ENCODE peak calls at places on chromosomes 16 and 17, in six cellular contexts. One of them, this sample, is unnamed.

GRCh38 chr17:50817142-50817751 is 18.1 kb upstream of the WFIKKN2 start:
- DNase-seq in type B pancreatic cell: no peak
- DNase-seq in mucosa of descending colon: no peak
- DNase-seq in anterior cingulate cortex: no peak
- DNase-seq in fibroblast of pulmonary artery: peak
- DNase-seq in neural progenitor cell: peak
- DNase-seq in this sample: peak

GRCh38 chr16:15907863-15908478 is 19.6 kb upstream of the CEP20 start:
- DNase-seq in mucosa of descending colon: no peak
- DNase-seq in neural progenitor cell: peak
- DNase-seq in fibroblast of pulmonary artery: peak
- DNase-seq in type B pancreatic cell: no peak
- DNase-seq in anterior cingulate cortex: no peak
- DNase-seq in this sample: no peak

GRCh38 chr16:10519929-10520868 is 60.2 kb downstream of the EMP2 start:
- DNase-seq in neural progenitor cell: no peak
- DNase-seq in type B pancreatic cell: no peak
- DNase-seq in anterior cingulate cortex: no peak
- DNase-seq in mucosa of descending colon: no peak
- DNase-seq in fibroblast of pulmonary artery: no peak
- DNase-seq in this sample: no peak

GRCh38 chr17:49633250-49633649 is 44.6 kb downstream of the SPOP start:
- DNase-seq in mucosa of descending colon: no peak
- DNase-seq in neural progenitor cell: no peak
- DNase-seq in type B pancreatic cell: no peak
- DNase-seq in anterior cingulate cortex: no peak
- DNase-seq in fibroblast of pulmonary artery: no peak
- DNase-seq in this sample: no peak

GRCh38 chr17:66426397-66427033 is 124.1 kb downstream of the PRKCA start:
- DNase-seq in type B pancreatic cell: no peak
- DNase-seq in fibroblast of pulmonary artery: peak
- DNase-seq in mucosa of descending colon: no peak
- DNase-seq in neural progenitor cell: no peak
- DNase-seq in anterior cingulate cortex: no peak
- DNase-seq in this sample: no peak

GRCh38 chr17:80730739-80731138 is 186.1 kb downstream of the RPTOR start:
- DNase-seq in neural progenitor cell: no peak
- DNase-seq in type B pancreatic cell: no peak
- DNase-seq in fibroblast of pulmonary artery: no peak
- DNase-seq in anterior cingulate cortex: no peak
- DNase-seq in mucosa of descending colon: no peak
- DNase-seq in this sample: no peak

GRCh38 chr16:27366687-27367462 is 35.1 kb upstream of the IL21R start:
- DNase-seq in anterior cingulate cortex: no peak
- DNase-seq in fibroblast of pulmonary artery: peak
- DNase-seq in neural progenitor cell: no peak
- DNase-seq in type B pancreatic cell: no peak
- DNase-seq in mucosa of descending colon: no peak
- DNase-seq in this sample: peak

GRCh38 chr17:77948690-77949114 is 9.8 kb upstream of the TNRC6C start:
- DNase-seq in anterior cingulate cortex: peak
- DNase-seq in type B pancreatic cell: no peak
- DNase-seq in fibroblast of pulmonary artery: peak
- DNase-seq in neural progenitor cell: peak
- DNase-seq in mucosa of descending colon: no peak
- DNase-seq in this sample: no peak

GRCh38 chr16:71412270-71413160 is 29.3 kb downstream of the TLE7 start:
- DNase-seq in fibroblast of pulmonary artery: peak
- DNase-seq in type B pancreatic cell: peak
- DNase-seq in neural progenitor cell: peak
- DNase-seq in anterior cingulate cortex: peak
- DNase-seq in mucosa of descending colon: no peak
- DNase-seq in this sample: peak

GRCh38 chr16:15682105-15682570 is 32.1 kb downstream of the NDE1 start:
- DNase-seq in anterior cingulate cortex: peak
- DNase-seq in neural progenitor cell: peak
- DNase-seq in type B pancreatic cell: no peak
- DNase-seq in fibroblast of pulmonary artery: peak
- DNase-seq in mucosa of descending colon: no peak
- DNase-seq in this sample: no peak

GRCh38 chr17:82582208-82582607 is 62.7 kb downstream of the FOXK2 start:
- DNase-seq in type B pancreatic cell: no peak
- DNase-seq in mucosa of descending colon: no peak
- DNase-seq in anterior cingulate cortex: no peak
- DNase-seq in fibroblast of pulmonary artery: no peak
- DNase-seq in neural progenitor cell: no peak
- DNase-seq in this sample: no peak

GRCh38 chr17:59327136-59327878 is 4.1 kb upstream of the YPEL2 start:
- DNase-seq in neural progenitor cell: no peak
- DNase-seq in anterior cingulate cortex: no peak
- DNase-seq in mucosa of descending colon: no peak
- DNase-seq in type B pancreatic cell: no peak
- DNase-seq in fibroblast of pulmonary artery: peak
- DNase-seq in this sample: no peak

GRCh38 chr16:65113441-65113840 is 8.4 kb downstream of the CDH11 start:
- DNase-seq in neural progenitor cell: no peak
- DNase-seq in fibroblast of pulmonary artery: no peak
- DNase-seq in mucosa of descending colon: no peak
- DNase-seq in anterior cingulate cortex: no peak
- DNase-seq in type B pancreatic cell: no peak
- DNase-seq in this sample: no peak

GRCh38 chr16:56641166-56641565 is 2.7 kb downstream of the MT1A start:
- DNase-seq in fibroblast of pulmonary artery: no peak
- DNase-seq in mucosa of descending colon: no peak
- DNase-seq in neural progenitor cell: no peak
- DNase-seq in type B pancreatic cell: no peak
- DNase-seq in anterior cingulate cortex: no peak
- DNase-seq in this sample: no peak

GRCh38 chr17:72334205-72334604 is 213.4 kb downstream of the SOX9 start:
- DNase-seq in mucosa of descending colon: no peak
- DNase-seq in type B pancreatic cell: no peak
- DNase-seq in anterior cingulate cortex: no peak
- DNase-seq in neural progenitor cell: no peak
- DNase-seq in fibroblast of pulmonary artery: peak
- DNase-seq in this sample: no peak

GRCh38 chr17:28746611-28747045 is 2.8 kb downstream of the TRAF4 start:
- DNase-seq in anterior cingulate cortex: peak
- DNase-seq in type B pancreatic cell: no peak
- DNase-seq in neural progenitor cell: peak
- DNase-seq in mucosa of descending colon: peak
- DNase-seq in fibroblast of pulmonary artery: no peak
- DNase-seq in this sample: peak

GRCh38 chr17:64741038-64741641 is 79.0 kb upstream of the SMURF2 start:
- DNase-seq in mucosa of descending colon: no peak
- DNase-seq in neural progenitor cell: no peak
- DNase-seq in fibroblast of pulmonary artery: peak
- DNase-seq in anterior cingulate cortex: peak
- DNase-seq in type B pancreatic cell: peak
- DNase-seq in this sample: peak

GRCh38 chr16:82192665-82193064 is 22.6 kb upstream of the MPHOSPH6 start:
- DNase-seq in anterior cingulate cortex: no peak
- DNase-seq in mucosa of descending colon: no peak
- DNase-seq in type B pancreatic cell: no peak
- DNase-seq in fibroblast of pulmonary artery: peak
- DNase-seq in neural progenitor cell: no peak
- DNase-seq in this sample: no peak

GRCh38 chr17:78170692-78171590 is 2.6 kb downstream of the SYNGR2 start:
- DNase-seq in neural progenitor cell: no peak
- DNase-seq in type B pancreatic cell: no peak
- DNase-seq in mucosa of descending colon: no peak
- DNase-seq in fibroblast of pulmonary artery: no peak
- DNase-seq in anterior cingulate cortex: no peak
- DNase-seq in this sample: no peak

GRCh38 chr16:85717393-85718152 is 28.8 kb upstream of the GINS2 start:
- DNase-seq in neural progenitor cell: peak
- DNase-seq in type B pancreatic cell: peak
- DNase-seq in fibroblast of pulmonary artery: peak
- DNase-seq in mucosa of descending colon: peak
- DNase-seq in anterior cingulate cortex: peak
- DNase-seq in this sample: peak

GRCh38 chr16:25109643-25110042 is 1.9 kb upstream of the LCMT1 start:
- DNase-seq in fibroblast of pulmonary artery: peak
- DNase-seq in anterior cingulate cortex: no peak
- DNase-seq in type B pancreatic cell: no peak
- DNase-seq in neural progenitor cell: no peak
- DNase-seq in mucosa of descending colon: peak
- DNase-seq in this sample: no peak

GRCh38 chr16:17173134-17173729 is 297.5 kb downstream of the XYLT1 start:
- DNase-seq in fibroblast of pulmonary artery: peak
- DNase-seq in anterior cingulate cortex: no peak
- DNase-seq in mucosa of descending colon: no peak
- DNase-seq in neural progenitor cell: no peak
- DNase-seq in type B pancreatic cell: no peak
- DNase-seq in this sample: peak

GRCh38 chr16:8762254-8762653 is 35.2 kb downstream of the TMEM186 start:
- DNase-seq in neural progenitor cell: no peak
- DNase-seq in anterior cingulate cortex: no peak
- DNase-seq in type B pancreatic cell: no peak
- DNase-seq in mucosa of descending colon: no peak
- DNase-seq in fibroblast of pulmonary artery: no peak
- DNase-seq in this sample: no peak

GRCh38 chr17:36188891-36189306 is 7.7 kb downstream of the CCL3L1 start:
- DNase-seq in fibroblast of pulmonary artery: no peak
- DNase-seq in mucosa of descending colon: no peak
- DNase-seq in type B pancreatic cell: no peak
- DNase-seq in neural progenitor cell: no peak
- DNase-seq in anterior cingulate cortex: no peak
- DNase-seq in this sample: no peak

GRCh38 chr17:41284043-41284442 is 8.5 kb downstream of the KRTAP9-7 start:
- DNase-seq in fibroblast of pulmonary artery: no peak
- DNase-seq in type B pancreatic cell: no peak
- DNase-seq in mucosa of descending colon: no peak
- DNase-seq in neural progenitor cell: no peak
- DNase-seq in anterior cingulate cortex: no peak
- DNase-seq in this sample: no peak